ENCODE peak calls at places on chromosomes 11 and 22, in nine cellular contexts. S, I, P, W, R, L, G, Z and Q are unnamed samples.

GRCh38 chr22:43404673-43405385 is 7.0 kb upstream of the MPPED1 start:
- DNase-seq in S (no peak), I (no peak), P (no peak), W (no peak), R (no peak), L (peak), G (no peak), Z (no peak), Q (no peak)

GRCh38 chr11:119120639-119121007 is 757 bp upstream of the HINFP start:
- DNase-seq in S (no peak), I (peak), P (no peak), W (peak), R (no peak), L (no peak), G (peak), Z (no peak), Q (no peak)

GRCh38 chr22:22857607-22858558 is 29.7 kb upstream of the IGLL5 start:
- DNase-seq in S (no peak), I (no peak), P (no peak), W (no peak), R (no peak), L (no peak), G (no peak), Z (no peak), Q (no peak)

GRCh38 chr11:38460901-38461300 is 1862.9 kb upstream of the RAG2 start:
- DNase-seq in S (peak), I (no peak), P (no peak), W (no peak), R (peak), L (no peak), G (no peak), Z (no peak), Q (no peak)

GRCh38 chr22:23216331-23217170 is 36.2 kb downstream of the BCR start:
- DNase-seq in S (no peak), I (no peak), P (peak), W (peak), R (no peak), L (no peak), G (no peak), Z (no peak), Q (peak)

GRCh38 chr22:47195676-47196492 is 433.4 kb downstream of the TBC1D22A start:
- DNase-seq in S (no peak), I (no peak), P (no peak), W (no peak), R (no peak), L (peak), G (no peak), Z (no peak), Q (peak)

GRCh38 chr11:124769804-124770774 is 8.0 kb upstream of the ESAM start:
- DNase-seq in S (no peak), I (peak), P (no peak), W (no peak), R (no peak), L (no peak), G (no peak), Z (no peak), Q (no peak)

GRCh38 chr22:49004484-49005399 is 822.9 kb downstream of the BRD1 start:
- DNase-seq in S (no peak), I (no peak), P (no peak), W (no peak), R (no peak), L (peak), G (peak), Z (no peak), Q (no peak)

GRCh38 chr11:78595431-78596130 is 20.9 kb upstream of the NARS2 start:
- DNase-seq in S (no peak), I (peak), P (no peak), W (no peak), R (no peak), L (no peak), G (peak), Z (no peak), Q (no peak)

GRCh38 chr11:43908683-43909082 is 28.1 kb downstream of the ALKBH3 start:
- DNase-seq in S (no peak), I (no peak), P (no peak), W (no peak), R (no peak), L (no peak), G (no peak), Z (no peak), Q (no peak)

GRCh38 chr11:22903782-22904181 is 43.5 kb upstream of the CCDC179 start:
- DNase-seq in S (no peak), I (no peak), P (no peak), W (no peak), R (no peak), L (no peak), G (no peak), Z (no peak), Q (no peak)

GRCh38 chr22:31857247-31857646 is 87.1 kb upstream of the YWHAH start:
- DNase-seq in S (no peak), I (no peak), P (no peak), W (no peak), R (no peak), L (no peak), G (no peak), Z (peak), Q (no peak)

GRCh38 chr22:48152916-48153315 is 1390.5 kb downstream of the TBC1D22A start:
- DNase-seq in S (no peak), I (no peak), P (no peak), W (no peak), R (no peak), L (no peak), G (no peak), Z (no peak), Q (no peak)

GRCh38 chr22:42636506-42636905 is 3.9 kb downstream of the ATP5MGL start:
- DNase-seq in S (no peak), I (no peak), P (no peak), W (no peak), R (no peak), L (no peak), G (no peak), Z (no peak), Q (no peak)

GRCh38 chr11:43327987-43328386 is 16.2 kb downstream of the API5 start:
- DNase-seq in S (no peak), I (peak), P (peak), W (no peak), R (peak), L (no peak), G (peak), Z (no peak), Q (no peak)

GRCh38 chr22:25658641-25659040 is 83.3 kb upstream of the MYO18B start:
- DNase-seq in S (no peak), I (peak), P (no peak), W (no peak), R (no peak), L (no peak), G (no peak), Z (no peak), Q (no peak)

GRCh38 chr11:120817131-120817530 is 206.8 kb upstream of the TBCEL start:
- DNase-seq in S (peak), I (no peak), P (no peak), W (no peak), R (no peak), L (no peak), G (no peak), Z (no peak), Q (no peak)

GRCh38 chr22:19943665-19944026 is 2.0 kb upstream of the TXNRD2 start:
- DNase-seq in S (peak), I (peak), P (no peak), W (peak), R (no peak), L (no peak), G (peak), Z (no peak), Q (no peak)

GRCh38 chr11:132777067-132777975 is 755.0 kb downstream of the OPCML start:
- DNase-seq in S (no peak), I (peak), P (no peak), W (no peak), R (no peak), L (no peak), G (no peak), Z (no peak), Q (no peak)

GRCh38 chr22:37293172-37293571 is 10.9 kb downstream of the CYTH4 start:
- DNase-seq in S (no peak), I (no peak), P (no peak), W (no peak), R (no peak), L (no peak), G (no peak), Z (no peak), Q (no peak)